ENCODE peak calls at places on chromosomes 13 and 19, in four cellular contexts. R, Z, X and E are unnamed samples.

GRCh38 chr13:30866692-30867669 is 39.1 kb upstream of the MEDAG start:
- DNase-seq in X (no peak), Z (peak; percentile 33), R (no peak), E (no peak)

GRCh38 chr13:110915057-110915873 is at the start of gene ANKRD10:
- DNase-seq in R (peak; percentile 100), Z (peak; percentile 99), X (peak; percentile 84), E (peak; percentile 100)

GRCh38 chr13:113616991-113617749 is 32.6 kb downstream of the TFDP1 start:
- DNase-seq in X (no peak), R (no peak), Z (no peak), E (peak; percentile 47)

GRCh38 chr19:28960986-28961705 is 251.8 kb downstream of the UQCRFS1 start:
- DNase-seq in R (no peak), X (no peak), Z (no peak), E (no peak)

GRCh38 chr19:55265723-55266386 is 7.0 kb upstream of the PPP6R1 start:
- DNase-seq in R (no peak), Z (no peak), X (no peak), E (no peak)

GRCh38 chr13:50810998-50811397 is 32.5 kb downstream of the DLEU7 start:
- DNase-seq in X (no peak), R (no peak), Z (no peak), E (no peak)

GRCh38 chr19:18194554-18195238 is 1.7 kb downstream of the MPV17L2 start:
- DNase-seq in Z (peak; percentile 79), R (no peak), X (no peak), E (peak; percentile 84)

GRCh38 chr19:32773126-32773525 is 53.6 kb downstream of the TDRD12 start:
- DNase-seq in Z (no peak), R (no peak), X (no peak), E (no peak)

GRCh38 chr13:38042771-38043170 is 173.2 kb upstream of the TRPC4 start:
- DNase-seq in R (no peak), Z (no peak), X (no peak), E (no peak)

GRCh38 chr19:48568345-48568886 is 16.4 kb downstream of the SULT2B1 start:
- DNase-seq in X (no peak), R (peak; percentile 83), Z (peak; percentile 58), E (peak; percentile 95)

GRCh38 chr13:29749401-29750177 is 100.8 kb downstream of the UBL3 start:
- DNase-seq in Z (no peak), X (no peak), R (no peak), E (no peak)

GRCh38 chr13:33052446-33052845 is 36.2 kb downstream of the KL start:
- DNase-seq in X (no peak), Z (no peak), R (no peak), E (no peak)

GRCh38 chr19:46863818-46864629 is 3.2 kb downstream of the ARHGAP35 start:
- DNase-seq in R (no peak), Z (no peak), X (no peak), E (no peak)

GRCh38 chr13:113472355-113473025 is 18.0 kb downstream of the DCUN1D2 start:
- DNase-seq in R (no peak), Z (no peak), X (no peak), E (no peak)

GRCh38 chr19:45184115-45184514 is 5.5 kb downstream of the BLOC1S3 start:
- DNase-seq in R (no peak), X (no peak), Z (no peak), E (no peak)

GRCh38 chr13:42707596-42707995 is 73.8 kb upstream of the FAM216B start:
- DNase-seq in R (no peak), Z (no peak), X (no peak), E (no peak)

GRCh38 chr13:26422036-26422435 is 135.4 kb upstream of the WASF3 start:
- DNase-seq in X (no peak), Z (no peak), R (no peak), E (no peak)

GRCh38 chr19:35170359-35171061 is 16.0 kb downstream of the FXYD5 start:
- DNase-seq in R (no peak), X (no peak), Z (no peak), E (no peak)

GRCh38 chr13:74920361-74920760 is 561.6 kb downstream of the TBC1D4 start:
- DNase-seq in R (no peak), Z (no peak), X (no peak), E (no peak)

GRCh38 chr19:40603071-40603718 is 2.0 kb downstream of the LTBP4 start:
- DNase-seq in X (no peak), Z (peak; percentile 46), R (no peak), E (no peak)

GRCh38 chr13:105069106-105069505 is 1466.4 kb downstream of the EFNB2 start:
- DNase-seq in R (no peak), Z (no peak), X (no peak), E (no peak)

GRCh38 chr19:47112166-47112663 is 1.4 kb downstream of the ZC3H4 start:
- DNase-seq in R (peak; percentile 89), Z (peak; percentile 86), X (peak; percentile 77), E (peak; percentile 94)

GRCh38 chr13:52070929-52071523 is 46.5 kb downstream of the UTP14C start:
- DNase-seq in X (no peak), R (no peak), Z (no peak), E (no peak)

GRCh38 chr13:33634526-33635111 is 183.3 kb upstream of the RFC3 start:
- DNase-seq in X (no peak), R (no peak), Z (no peak), E (no peak)

GRCh38 chr19:47405197-47405550 is 14.2 kb downstream of the MEIS3 start:
- DNase-seq in X (no peak), Z (no peak), R (no peak), E (no peak)

GRCh38 chr19:16860996-16861395 is 27.8 kb upstream of the F2RL3 start:
- DNase-seq in X (no peak), R (no peak), Z (no peak), E (no peak)

GRCh38 chr13:96003304-96003703 is 49.9 kb downstream of the UGGT2 start:
- DNase-seq in Z (no peak), X (no peak), R (no peak), E (no peak)

GRCh38 chr19:2561895-2562294 is 86.0 kb downstream of the GADD45B start:
- DNase-seq in R (no peak), Z (no peak), X (peak; percentile 30), E (peak; percentile 45)

GRCh38 chr19:55092423-55093318 is 17.0 kb downstream of the EPS8L1 start:
- DNase-seq in X (no peak), R (no peak), Z (no peak), E (no peak)

DNA sequence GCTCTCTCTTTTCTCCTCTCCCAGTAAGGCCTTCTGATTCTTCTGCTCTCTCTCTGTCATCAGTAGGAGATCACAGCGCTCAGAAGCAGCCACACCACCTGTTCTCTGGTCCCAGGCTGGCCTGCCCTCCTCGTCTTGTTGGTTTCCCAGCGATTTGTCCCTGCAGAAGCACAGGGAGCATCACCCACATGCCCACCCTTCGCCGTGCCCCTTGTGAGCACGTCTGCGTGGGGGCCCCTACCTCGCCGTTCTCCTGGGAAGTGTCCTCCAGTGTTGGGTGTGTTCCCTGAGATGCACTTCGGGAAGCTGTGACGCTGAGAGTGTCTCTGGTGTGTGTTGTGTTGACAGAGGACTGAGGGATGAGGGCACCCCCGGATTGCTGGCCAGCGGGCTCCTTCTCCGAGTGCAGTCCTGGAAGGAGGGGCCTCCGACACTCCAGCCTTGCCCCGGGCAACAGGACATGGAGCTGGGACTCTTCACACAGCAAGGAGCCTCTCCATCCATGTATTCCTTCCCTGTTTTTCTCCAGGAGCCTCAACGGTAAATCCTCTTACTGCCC is 61.2 kb downstream of the SOX1 start:
- DNase-seq in X (no peak), Z (no peak), R (no peak), E (no peak)
- H3K27me3 ChIP-seq in X (peaks cover 4% of the 10 kb centered on the region), Z (no peaks in the 10 kb centered on the region), R (no peaks in the 10 kb centered on the region), E (no peaks in the 10 kb centered on the region)

GRCh38 chr19:41920878-41921277 is 7.4 kb downstream of the ERFL start:
- DNase-seq in Z (no peak), X (no peak), R (no peak), E (no peak)

GRCh38 chr19:41921280-41922219 is 6.7 kb downstream of the ERFL start:
- DNase-seq in X (no peak), R (no peak), Z (no peak), E (no peak)

GRCh38 chr19:41922585-41922984 is 5.7 kb downstream of the ERFL start:
- DNase-seq in Z (no peak), X (no peak), R (no peak), E (no peak)

GRCh38 chr19:41923045-41923788 is 5.0 kb downstream of the ERFL start:
- DNase-seq in Z (no peak), X (no peak), R (no peak), E (no peak)

DNA sequence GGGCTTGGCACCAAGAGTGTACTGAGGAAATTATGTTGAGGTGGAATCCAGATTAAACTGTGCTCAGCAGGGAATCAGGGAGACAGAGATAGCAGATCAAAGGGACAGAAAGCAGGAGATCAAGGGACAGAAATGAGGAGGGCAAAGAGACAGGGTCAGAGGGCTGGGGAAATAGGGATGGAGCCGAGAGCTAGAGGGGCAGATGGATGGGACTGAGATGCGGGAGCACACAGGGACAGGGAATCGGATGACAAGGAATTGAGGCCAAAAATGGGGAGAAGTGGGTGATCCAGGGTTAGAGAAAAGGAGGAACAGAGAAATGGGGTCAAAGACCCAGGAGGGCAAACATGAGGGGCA is 6.1 kb downstream of the ERFL start:
- DNase-seq in X (no peak), R (no peak), Z (no peak), E (no peak)
- H3K27me3 ChIP-seq in X (no peaks in the 10 kb centered on the region), R (no peaks in the 10 kb centered on the region), Z (no peaks in the 10 kb centered on the region), E (no peaks in the 10 kb centered on the region)

DNA sequence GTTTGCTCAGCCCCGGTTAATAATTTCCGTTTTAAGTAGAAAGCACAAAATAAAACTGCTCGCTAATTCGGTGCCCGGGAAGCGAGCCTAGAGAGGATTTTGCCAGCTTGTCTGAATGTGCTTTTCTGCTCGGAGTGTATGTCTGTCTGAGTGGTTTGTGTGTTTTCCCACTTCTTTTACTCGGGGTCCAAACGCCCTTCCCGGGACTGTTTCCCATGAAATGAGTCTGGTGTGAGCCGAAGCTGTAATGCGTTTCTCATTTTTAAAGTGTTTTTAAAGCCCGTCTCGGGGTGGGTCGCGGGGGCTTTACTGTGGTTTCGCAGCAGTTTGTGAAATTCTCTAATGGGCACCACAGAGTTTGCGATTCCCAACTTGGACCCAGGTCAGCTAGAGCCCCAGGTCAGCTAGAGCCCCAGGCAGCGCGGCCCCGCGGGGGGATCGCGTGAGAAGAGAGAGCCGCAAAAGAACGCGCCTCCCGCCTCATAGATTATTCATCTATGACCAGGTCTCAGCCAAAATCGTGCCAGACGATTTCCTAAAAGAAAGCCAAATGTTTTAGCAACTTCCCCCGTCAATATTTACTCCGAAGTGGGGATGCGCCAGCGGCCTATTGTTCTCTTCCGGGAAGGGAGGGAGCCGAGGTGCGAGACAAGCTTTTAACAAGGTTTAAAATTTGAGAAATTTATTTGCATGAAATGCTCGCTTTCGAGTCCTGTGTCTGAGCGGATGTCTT is 2.0 kb downstream of the ZIC2 start:
- DNase-seq in Z (no peak), X (no peak), R (no peak), E (no peak)
- H3K27me3 ChIP-seq in Z (peaks cover 5% of the 10 kb centered on the region), X (peaks cover 72% of the 10 kb centered on the region), R (peaks cover 3% of the 10 kb centered on the region), E (no peaks in the 10 kb centered on the region)

DNA sequence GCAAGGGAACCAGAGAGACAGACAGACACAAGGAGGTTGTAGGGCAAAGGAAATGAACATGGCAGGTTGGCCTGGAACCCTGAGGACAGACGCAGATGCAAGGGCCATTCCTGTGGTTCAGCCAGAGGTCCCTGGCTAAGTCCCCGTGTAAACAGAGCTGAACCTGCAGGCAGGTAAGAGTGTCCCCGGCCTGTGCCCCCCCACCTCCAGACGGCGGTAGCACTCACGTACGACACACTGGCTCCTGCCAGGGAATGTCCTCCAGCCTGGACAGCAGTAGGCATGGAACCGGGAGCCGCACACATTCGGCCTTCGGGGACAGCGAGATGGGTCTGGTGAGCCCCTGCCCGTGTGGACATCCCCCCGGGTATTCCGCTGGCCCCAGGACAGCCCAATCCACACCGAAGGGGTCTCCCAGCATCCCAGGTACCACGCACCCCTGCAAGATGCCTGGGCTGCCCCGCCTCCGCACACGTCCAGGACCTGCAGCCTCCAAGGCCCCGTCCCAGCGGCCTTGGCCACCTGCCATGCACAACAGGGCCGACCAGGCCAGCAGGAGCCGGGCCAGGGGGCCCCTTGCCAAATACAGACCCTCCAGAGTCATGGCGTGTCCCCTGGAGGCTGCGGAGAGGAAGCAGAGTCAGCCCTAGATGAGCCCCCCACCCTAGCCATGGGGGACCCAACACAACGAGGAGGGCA is 2.4 kb downstream of the FBN3 start:
- DNase-seq in Z (no peak), X (no peak), R (no peak), E (no peak)
- H3K27me3 ChIP-seq in Z (no peaks in the 10 kb centered on the region), X (peaks cover 16% of the 10 kb centered on the region), R (no peaks in the 10 kb centered on the region), E (no peaks in the 10 kb centered on the region)